ENCODE peak calls at places on chromosome 15, in four cellular contexts. One of them, this sample, is unnamed.

GRCh38 chr15:78308422-78309021 is 9.1 kb upstream of the SKIC8 start:
- DNase-seq in GM12878: no peak
- DNase-seq in HEK293T: peak; percentile 90
- DNase-seq in HepG2: peak; percentile 41
- DNase-seq in this sample: peak; percentile 75

GRCh38 chr15:85762039-85762755 is 32.5 kb downstream of the KLHL25 start:
- DNase-seq in GM12878: no peak
- DNase-seq in HEK293T: no peak
- DNase-seq in HepG2: no peak
- DNase-seq in this sample: no peak

GRCh38 chr15:64536244-64536836 is 76.0 kb downstream of the ZNF609 start:
- DNase-seq in GM12878: no peak
- DNase-seq in HEK293T: no peak
- DNase-seq in HepG2: peak; percentile 85
- DNase-seq in this sample: no peak

GRCh38 chr15:101368086-101368780 is 73.2 kb upstream of the SNRPA1 start:
- DNase-seq in GM12878: no peak
- DNase-seq in HEK293T: no peak
- DNase-seq in HepG2: no peak
- DNase-seq in this sample: no peak

GRCh38 chr15:70867911-70868467 is 14.0 kb upstream of the LARP6 start:
- DNase-seq in GM12878: no peak
- DNase-seq in HEK293T: no peak
- DNase-seq in HepG2: no peak
- DNase-seq in this sample: no peak

GRCh38 chr15:85331666-85332261 is 48.6 kb upstream of the AKAP13 start:
- DNase-seq in GM12878: no peak
- DNase-seq in HEK293T: no peak
- DNase-seq in HepG2: no peak
- DNase-seq in this sample: no peak

GRCh38 chr15:50187997-50188396 is 6.0 kb downstream of the SLC27A2 start:
- DNase-seq in GM12878: no peak
- DNase-seq in HEK293T: no peak
- DNase-seq in HepG2: no peak
- DNase-seq in this sample: no peak

GRCh38 chr15:65054333-65055200 is 9.4 kb downstream of the SLC51B start:
- DNase-seq in GM12878: no peak
- DNase-seq in HEK293T: peak; percentile 72
- DNase-seq in HepG2: peak; percentile 64
- DNase-seq in this sample: peak; percentile 46

GRCh38 chr15:78880242-78880533 is 7.5 kb downstream of the MORF4L1 start:
- DNase-seq in GM12878: no peak
- DNase-seq in HEK293T: no peak
- DNase-seq in HepG2: no peak
- DNase-seq in this sample: no peak

GRCh38 chr15:61025746-61026256 is 203.3 kb downstream of the RORA start:
- DNase-seq in GM12878: no peak
- DNase-seq in HEK293T: no peak
- DNase-seq in HepG2: no peak
- DNase-seq in this sample: no peak

GRCh38 chr15:88419830-88420229 is 47.4 kb downstream of the MRPL46 start:
- DNase-seq in GM12878: no peak
- DNase-seq in HEK293T: no peak
- DNase-seq in HepG2: no peak
- DNase-seq in this sample: no peak

GRCh38 chr15:68576253-68577236 is 2.2 kb upstream of the CORO2B start:
- DNase-seq in GM12878: no peak
- DNase-seq in HEK293T: no peak
- DNase-seq in HepG2: no peak
- DNase-seq in this sample: no peak

GRCh38 chr15:93271871-93272270 is 182.9 kb upstream of the RGMA start:
- DNase-seq in GM12878: no peak
- DNase-seq in HEK293T: no peak
- DNase-seq in HepG2: no peak
- DNase-seq in this sample: no peak

GRCh38 chr15:70299931-70300858 is 202.5 kb upstream of the TLE3 start:
- DNase-seq in GM12878: peak; percentile 78
- DNase-seq in HEK293T: no peak
- DNase-seq in HepG2: no peak
- DNase-seq in this sample: no peak

GRCh38 chr15:88543065-88543776 is 3.3 kb downstream of the DET1 start:
- DNase-seq in GM12878: no peak
- DNase-seq in HEK293T: no peak
- DNase-seq in HepG2: no peak
- DNase-seq in this sample: no peak

GRCh38 chr15:35874260-35874905 is 328.4 kb upstream of the DPH6 start:
- DNase-seq in GM12878: no peak
- DNase-seq in HEK293T: peak; percentile 11
- DNase-seq in HepG2: no peak
- DNase-seq in this sample: no peak

GRCh38 chr15:25727116-25727515 is 136.0 kb downstream of the ATP10A start:
- DNase-seq in GM12878: no peak
- DNase-seq in HEK293T: no peak
- DNase-seq in HepG2: no peak
- DNase-seq in this sample: no peak

GRCh38 chr15:59371458-59372351 is 966 bp downstream of the MYO1E start:
- DNase-seq in GM12878: no peak
- DNase-seq in HEK293T: peak; percentile 20
- DNase-seq in HepG2: no peak
- DNase-seq in this sample: no peak

GRCh38 chr15:78162038-78162437 is 12.9 kb downstream of the IDH3A start:
- DNase-seq in GM12878: no peak
- DNase-seq in HEK293T: no peak
- DNase-seq in HepG2: no peak
- DNase-seq in this sample: no peak

GRCh38 chr15:72037321-72037720 is 80.6 kb downstream of the MYO9A start:
- DNase-seq in GM12878: no peak
- DNase-seq in HEK293T: no peak
- DNase-seq in HepG2: peak; percentile 1
- DNase-seq in this sample: no peak

GRCh38 chr15:43989938-43990337 is 163.1 kb downstream of the WDR76 start:
- DNase-seq in GM12878: no peak
- DNase-seq in HEK293T: no peak
- DNase-seq in HepG2: no peak
- DNase-seq in this sample: no peak

GRCh38 chr15:65663521-65663920 is 41.8 kb downstream of the SLC24A1 start:
- DNase-seq in GM12878: peak; percentile 26
- DNase-seq in HEK293T: no peak
- DNase-seq in HepG2: no peak
- DNase-seq in this sample: no peak

GRCh38 chr15:29226431-29227216 is 43.0 kb downstream of the NSMCE3 start:
- DNase-seq in GM12878: no peak
- DNase-seq in HEK293T: no peak
- DNase-seq in HepG2: no peak
- DNase-seq in this sample: no peak

GRCh38 chr15:38638841-38639240 is 74.2 kb upstream of the RASGRP1 start:
- DNase-seq in GM12878: no peak
- DNase-seq in HEK293T: no peak
- DNase-seq in HepG2: no peak
- DNase-seq in this sample: no peak

GRCh38 chr15:63396546-63396939 is 14.9 kb upstream of the CA12 start:
- DNase-seq in GM12878: no peak
- DNase-seq in HEK293T: no peak
- DNase-seq in HepG2: no peak
- DNase-seq in this sample: peak; percentile 82

GRCh38 chr15:91867581-91868026 is 14.1 kb downstream of the SLCO3A1 start:
- DNase-seq in GM12878: no peak
- DNase-seq in HEK293T: no peak
- DNase-seq in HepG2: no peak
- DNase-seq in this sample: no peak

GRCh38 chr15:35206060-35206675 is 121.1 kb upstream of the NANOGP8 start:
- DNase-seq in GM12878: no peak
- DNase-seq in HEK293T: no peak
- DNase-seq in HepG2: peak; percentile 8
- DNase-seq in this sample: no peak

GRCh38 chr15:71219646-71220045 is 104.4 kb downstream of the THSD4 start:
- DNase-seq in GM12878: no peak
- DNase-seq in HEK293T: no peak
- DNase-seq in HepG2: no peak
- DNase-seq in this sample: no peak

GRCh38 chr15:60708684-60709083 is 229.7 kb upstream of the ICE2 start:
- DNase-seq in GM12878: no peak
- DNase-seq in HEK293T: no peak
- DNase-seq in HepG2: no peak
- DNase-seq in this sample: no peak

GRCh38 chr15:87557871-87558270 is 698.7 kb downstream of the NTRK3 start:
- DNase-seq in GM12878: no peak
- DNase-seq in HEK293T: no peak
- DNase-seq in HepG2: no peak
- DNase-seq in this sample: no peak

GRCh38 chr15:70781236-70781635 is 17.9 kb upstream of the UACA start:
- DNase-seq in GM12878: no peak
- DNase-seq in HEK293T: no peak
- DNase-seq in HepG2: no peak
- DNase-seq in this sample: no peak

GRCh38 chr15:64987136-64987535 is 2.6 kb downstream of the SPG21 start:
- DNase-seq in GM12878: no peak
- DNase-seq in HEK293T: no peak
- DNase-seq in HepG2: no peak
- DNase-seq in this sample: no peak

GRCh38 chr15:75801859-75802593 is 41.2 kb upstream of the UBE2Q2 start:
- DNase-seq in GM12878: no peak
- DNase-seq in HEK293T: peak; percentile 95
- DNase-seq in HepG2: peak; percentile 58
- DNase-seq in this sample: peak; percentile 63

GRCh38 chr15:69341356-69341755 is 42.6 kb downstream of the PAQR5 start:
- DNase-seq in GM12878: no peak
- DNase-seq in HEK293T: no peak
- DNase-seq in HepG2: no peak
- DNase-seq in this sample: no peak

GRCh38 chr15:50058231-50058630 is 60.8 kb downstream of the ATP8B4 start:
- DNase-seq in GM12878: no peak
- DNase-seq in HEK293T: no peak
- DNase-seq in HepG2: no peak
- DNase-seq in this sample: no peak

GRCh38 chr15:38461089-38461833 is 7.3 kb downstream of the FAM98B start:
- DNase-seq in GM12878: no peak
- DNase-seq in HEK293T: no peak
- DNase-seq in HepG2: no peak
- DNase-seq in this sample: no peak

GRCh38 chr15:100889359-100890058 is 9.9 kb downstream of the ALDH1A3 start:
- DNase-seq in GM12878: no peak
- DNase-seq in HEK293T: no peak
- DNase-seq in HepG2: no peak
- DNase-seq in this sample: no peak

GRCh38 chr15:51281368-51281967 is 56.9 kb downstream of the CYP19A1 start:
- DNase-seq in GM12878: no peak
- DNase-seq in HEK293T: peak; percentile 52
- DNase-seq in HepG2: peak; percentile 44
- DNase-seq in this sample: peak; percentile 27
- TF ChIP-seq SUZ12 in GM12878: no peak
- TF ChIP-seq SUZ12 in HEK293T: no peak
- TF ChIP-seq SUZ12 in HepG2: no peak
- TF ChIP-seq SUZ12 in this sample: no peak

DNA sequence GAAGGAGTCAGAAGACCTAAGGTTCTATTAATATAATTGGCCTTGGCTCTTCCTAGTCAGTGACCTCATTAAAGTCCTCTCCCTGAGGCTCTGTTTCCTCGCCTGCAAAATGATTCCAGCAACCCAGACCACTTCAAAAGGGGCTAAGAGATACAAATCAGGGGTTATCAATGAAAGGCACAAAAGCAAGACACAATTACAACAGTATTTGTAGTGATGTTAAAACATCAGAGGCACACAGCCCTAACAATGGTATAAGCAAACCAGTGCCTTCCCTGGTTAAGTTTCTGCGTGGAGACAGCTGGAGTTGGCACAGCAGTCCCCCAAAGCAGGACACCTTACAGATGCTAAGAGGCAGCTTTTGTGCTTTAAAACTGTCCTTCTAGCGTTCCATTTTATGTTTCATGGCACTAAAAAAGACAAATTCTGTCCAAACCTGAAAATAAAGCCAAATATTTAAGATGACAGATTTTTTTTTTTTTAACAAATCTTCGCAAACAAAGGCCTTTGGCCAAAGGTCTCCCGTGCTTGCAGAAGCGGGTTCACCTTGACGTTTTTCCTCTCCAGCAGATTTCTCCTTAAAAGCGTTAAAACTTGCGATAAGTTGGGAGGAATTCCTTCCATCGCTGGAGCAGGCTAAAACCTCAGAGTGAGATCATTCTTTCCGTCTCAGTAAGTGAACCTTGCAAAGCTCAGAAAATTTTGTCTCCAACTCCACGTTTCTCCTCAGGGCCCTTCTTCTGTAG is 1.0 kb downstream of the ZNF280D start:
- DNase-seq in GM12878: no peak
- DNase-seq in HEK293T: no peak
- DNase-seq in HepG2: peak; percentile 11
- DNase-seq in this sample: no peak
- TF ChIP-seq SUZ12 in GM12878: no peak
- TF ChIP-seq SUZ12 in HEK293T: no peak
- TF ChIP-seq SUZ12 in HepG2: no peak
- TF ChIP-seq SUZ12 in this sample: no peak

DNA sequence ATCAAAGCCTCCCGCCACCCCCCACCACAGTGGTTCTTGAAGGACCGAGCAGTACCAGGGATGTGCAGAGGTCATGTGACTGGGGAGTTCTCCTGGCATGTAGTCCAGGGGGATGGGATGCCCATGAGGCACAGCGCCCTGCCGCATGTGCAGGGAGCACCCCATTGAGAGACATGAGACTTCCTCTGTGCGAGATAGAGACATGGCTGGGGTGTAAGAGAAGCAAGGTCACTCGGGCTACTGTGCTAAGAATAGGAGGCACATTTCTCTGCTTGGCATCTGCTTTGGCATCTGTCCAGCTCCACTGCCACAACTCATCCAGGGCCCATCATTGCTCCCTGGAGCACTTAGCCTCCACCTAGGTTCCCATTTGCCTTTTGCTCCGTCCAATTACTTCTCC is 2.4 kb upstream of the CYP1A1 start:
- DNase-seq in GM12878: no peak
- DNase-seq in HEK293T: no peak
- DNase-seq in HepG2: no peak
- DNase-seq in this sample: no peak
- TF ChIP-seq SUZ12 in GM12878: no peak
- TF ChIP-seq SUZ12 in HEK293T: no peak
- TF ChIP-seq SUZ12 in HepG2: no peak
- TF ChIP-seq SUZ12 in this sample: no peak

GRCh38 chr15:42273900-42274692 is 863 bp upstream of the TMEM87A start:
- DNase-seq in GM12878: peak; percentile 30
- DNase-seq in HEK293T: peak; percentile 13
- DNase-seq in HepG2: peak; percentile 31
- DNase-seq in this sample: no peak
- TF ChIP-seq SUZ12 in GM12878: no peak
- TF ChIP-seq SUZ12 in HEK293T: no peak
- TF ChIP-seq SUZ12 in HepG2: no peak
- TF ChIP-seq SUZ12 in this sample: no peak

GRCh38 chr15:40755821-40756220 is 767 bp upstream of the RMDN3 start:
- DNase-seq in GM12878: no peak
- DNase-seq in HEK293T: no peak
- DNase-seq in HepG2: no peak
- DNase-seq in this sample: no peak
- TF ChIP-seq SUZ12 in GM12878: no peak
- TF ChIP-seq SUZ12 in HEK293T: no peak
- TF ChIP-seq SUZ12 in HepG2: no peak
- TF ChIP-seq SUZ12 in this sample: no peak